ENCODE peak calls at places on chromosomes 12 and 14, in eight cellular contexts. One of them, this sample, is unnamed.

GRCh38 chr12:113200016-113200797 is 14.7 kb downstream of the RITA1 start:
- DNase-seq in PC-3: no peak
- DNase-seq in GM12865: no peak
- DNase-seq in lower lobe of right lung: no peak
- DNase-seq in osteocyte: no peak
- DNase-seq in hepatocyte: no peak
- DNase-seq in mesothelial cell of epicardium: no peak
- DNase-seq in left ventricle myocardium inferior: no peak
- DNase-seq in this sample: no peak

GRCh38 chr14:36254020-36254614 is 66.3 kb downstream of the MBIP start:
- DNase-seq in PC-3: peak
- DNase-seq in osteocyte: no peak
- DNase-seq in GM12865: no peak
- DNase-seq in lower lobe of right lung: no peak
- DNase-seq in left ventricle myocardium inferior: no peak
- DNase-seq in mesothelial cell of epicardium: no peak
- DNase-seq in hepatocyte: peak
- DNase-seq in this sample: no peak

GRCh38 chr12:120820885-120821510 is 83.2 kb downstream of the SPPL3 start:
- DNase-seq in osteocyte: no peak
- DNase-seq in left ventricle myocardium inferior: no peak
- DNase-seq in mesothelial cell of epicardium: no peak
- DNase-seq in hepatocyte: no peak
- DNase-seq in PC-3: no peak
- DNase-seq in lower lobe of right lung: no peak
- DNase-seq in GM12865: no peak
- DNase-seq in this sample: no peak

GRCh38 chr14:61322799-61323290 is 1.5 kb downstream of the PRKCH start:
- DNase-seq in PC-3: peak
- DNase-seq in osteocyte: no peak
- DNase-seq in GM12865: peak
- DNase-seq in left ventricle myocardium inferior: no peak
- DNase-seq in hepatocyte: peak
- DNase-seq in mesothelial cell of epicardium: no peak
- DNase-seq in lower lobe of right lung: peak
- DNase-seq in this sample: no peak

GRCh38 chr12:6052940-6053329 is 71.5 kb downstream of the VWF start:
- DNase-seq in osteocyte: no peak
- DNase-seq in lower lobe of right lung: no peak
- DNase-seq in GM12865: no peak
- DNase-seq in hepatocyte: no peak
- DNase-seq in left ventricle myocardium inferior: no peak
- DNase-seq in PC-3: no peak
- DNase-seq in mesothelial cell of epicardium: no peak
- DNase-seq in this sample: no peak

GRCh38 chr12:81585787-81586186 is 173.4 kb downstream of the PPFIA2 start:
- DNase-seq in GM12865: no peak
- DNase-seq in left ventricle myocardium inferior: no peak
- DNase-seq in PC-3: no peak
- DNase-seq in lower lobe of right lung: no peak
- DNase-seq in osteocyte: no peak
- DNase-seq in mesothelial cell of epicardium: no peak
- DNase-seq in hepatocyte: no peak
- DNase-seq in this sample: no peak

GRCh38 chr12:104049278-104050257 is at the start of gene GLT8D2:
- DNase-seq in lower lobe of right lung: peak
- DNase-seq in GM12865: no peak
- DNase-seq in left ventricle myocardium inferior: peak
- DNase-seq in osteocyte: peak
- DNase-seq in PC-3: peak
- DNase-seq in hepatocyte: peak
- DNase-seq in mesothelial cell of epicardium: peak
- DNase-seq in this sample: peak

GRCh38 chr12:68342966-68343365 is 10.8 kb upstream of the MDM1 start:
- DNase-seq in left ventricle myocardium inferior: no peak
- DNase-seq in mesothelial cell of epicardium: no peak
- DNase-seq in hepatocyte: no peak
- DNase-seq in PC-3: no peak
- DNase-seq in osteocyte: no peak
- DNase-seq in lower lobe of right lung: no peak
- DNase-seq in GM12865: no peak
- DNase-seq in this sample: no peak

GRCh38 chr12:22410497-22410896 is 76.0 kb upstream of the ST8SIA1 start:
- DNase-seq in PC-3: peak
- DNase-seq in mesothelial cell of epicardium: no peak
- DNase-seq in GM12865: no peak
- DNase-seq in hepatocyte: peak
- DNase-seq in left ventricle myocardium inferior: no peak
- DNase-seq in lower lobe of right lung: no peak
- DNase-seq in osteocyte: no peak
- DNase-seq in this sample: no peak

GRCh38 chr12:132219323-132219722 is 75.1 kb downstream of the NOC4L start:
- DNase-seq in hepatocyte: no peak
- DNase-seq in mesothelial cell of epicardium: no peak
- DNase-seq in osteocyte: no peak
- DNase-seq in PC-3: no peak
- DNase-seq in GM12865: no peak
- DNase-seq in lower lobe of right lung: no peak
- DNase-seq in left ventricle myocardium inferior: no peak
- DNase-seq in this sample: no peak

GRCh38 chr12:81888341-81888740 is 129.2 kb upstream of the PPFIA2 start:
- DNase-seq in GM12865: no peak
- DNase-seq in osteocyte: no peak
- DNase-seq in mesothelial cell of epicardium: no peak
- DNase-seq in left ventricle myocardium inferior: no peak
- DNase-seq in lower lobe of right lung: no peak
- DNase-seq in PC-3: no peak
- DNase-seq in hepatocyte: no peak
- DNase-seq in this sample: no peak

GRCh38 chr14:105387530-105387922 is 10.8 kb upstream of the TEX22 start:
- DNase-seq in GM12865: no peak
- DNase-seq in osteocyte: no peak
- DNase-seq in hepatocyte: no peak
- DNase-seq in left ventricle myocardium inferior: no peak
- DNase-seq in mesothelial cell of epicardium: no peak
- DNase-seq in PC-3: no peak
- DNase-seq in lower lobe of right lung: no peak
- DNase-seq in this sample: no peak

GRCh38 chr14:104882325-104882973 is 17.4 kb downstream of the CEP170B start:
- DNase-seq in PC-3: peak
- DNase-seq in GM12865: peak
- DNase-seq in osteocyte: no peak
- DNase-seq in mesothelial cell of epicardium: peak
- DNase-seq in lower lobe of right lung: peak
- DNase-seq in hepatocyte: peak
- DNase-seq in left ventricle myocardium inferior: peak
- DNase-seq in this sample: no peak

GRCh38 chr12:128817115-128818015 is 6.4 kb downstream of the SLC15A4 start:
- DNase-seq in PC-3: no peak
- DNase-seq in osteocyte: no peak
- DNase-seq in mesothelial cell of epicardium: no peak
- DNase-seq in lower lobe of right lung: peak
- DNase-seq in hepatocyte: peak
- DNase-seq in GM12865: peak
- DNase-seq in left ventricle myocardium inferior: peak
- DNase-seq in this sample: no peak

GRCh38 chr12:54082402-54082892 is 28.8 kb downstream of the HOXC4 start:
- DNase-seq in left ventricle myocardium inferior: no peak
- DNase-seq in PC-3: no peak
- DNase-seq in hepatocyte: peak
- DNase-seq in mesothelial cell of epicardium: peak
- DNase-seq in GM12865: no peak
- DNase-seq in osteocyte: no peak
- DNase-seq in lower lobe of right lung: no peak
- DNase-seq in this sample: no peak

GRCh38 chr12:57815177-57816000 is 3.1 kb downstream of the AVIL start:
- DNase-seq in GM12865: no peak
- DNase-seq in osteocyte: no peak
- DNase-seq in mesothelial cell of epicardium: no peak
- DNase-seq in PC-3: peak
- DNase-seq in hepatocyte: no peak
- DNase-seq in left ventricle myocardium inferior: no peak
- DNase-seq in lower lobe of right lung: no peak
- DNase-seq in this sample: no peak

GRCh38 chr14:101409006-101409543 is 152.2 kb upstream of the DIO3 start:
- DNase-seq in GM12865: no peak
- DNase-seq in left ventricle myocardium inferior: no peak
- DNase-seq in mesothelial cell of epicardium: no peak
- DNase-seq in PC-3: peak
- DNase-seq in osteocyte: no peak
- DNase-seq in lower lobe of right lung: no peak
- DNase-seq in hepatocyte: no peak
- DNase-seq in this sample: no peak

GRCh38 chr12:56256326-56256960 is 1.7 kb downstream of the ANKRD52 start:
- DNase-seq in osteocyte: no peak
- DNase-seq in left ventricle myocardium inferior: no peak
- DNase-seq in mesothelial cell of epicardium: no peak
- DNase-seq in lower lobe of right lung: no peak
- DNase-seq in GM12865: no peak
- DNase-seq in PC-3: peak
- DNase-seq in hepatocyte: no peak
- DNase-seq in this sample: no peak

GRCh38 chr12:54035561-54036377 is 2.9 kb downstream of the HOXC5 start:
- DNase-seq in mesothelial cell of epicardium: no peak
- DNase-seq in lower lobe of right lung: no peak
- DNase-seq in left ventricle myocardium inferior: no peak
- DNase-seq in hepatocyte: no peak
- DNase-seq in GM12865: no peak
- DNase-seq in osteocyte: no peak
- DNase-seq in PC-3: no peak
- DNase-seq in this sample: no peak

GRCh38 chr14:73662439-73663056 is 17.8 kb downstream of the DNAL1 start:
- DNase-seq in lower lobe of right lung: no peak
- DNase-seq in mesothelial cell of epicardium: no peak
- DNase-seq in PC-3: peak
- DNase-seq in osteocyte: no peak
- DNase-seq in left ventricle myocardium inferior: no peak
- DNase-seq in GM12865: no peak
- DNase-seq in hepatocyte: peak
- DNase-seq in this sample: no peak

GRCh38 chr14:36451346-36452065 is 68.5 kb downstream of the NKX2-1 start:
- DNase-seq in hepatocyte: no peak
- DNase-seq in GM12865: no peak
- DNase-seq in mesothelial cell of epicardium: no peak
- DNase-seq in left ventricle myocardium inferior: no peak
- DNase-seq in PC-3: peak
- DNase-seq in osteocyte: no peak
- DNase-seq in lower lobe of right lung: peak
- DNase-seq in this sample: no peak

GRCh38 chr12:63064080-63064479 is 86.9 kb downstream of the AVPR1A start:
- DNase-seq in PC-3: peak
- DNase-seq in osteocyte: no peak
- DNase-seq in lower lobe of right lung: no peak
- DNase-seq in left ventricle myocardium inferior: no peak
- DNase-seq in mesothelial cell of epicardium: no peak
- DNase-seq in hepatocyte: no peak
- DNase-seq in GM12865: no peak
- DNase-seq in this sample: no peak

DNA sequence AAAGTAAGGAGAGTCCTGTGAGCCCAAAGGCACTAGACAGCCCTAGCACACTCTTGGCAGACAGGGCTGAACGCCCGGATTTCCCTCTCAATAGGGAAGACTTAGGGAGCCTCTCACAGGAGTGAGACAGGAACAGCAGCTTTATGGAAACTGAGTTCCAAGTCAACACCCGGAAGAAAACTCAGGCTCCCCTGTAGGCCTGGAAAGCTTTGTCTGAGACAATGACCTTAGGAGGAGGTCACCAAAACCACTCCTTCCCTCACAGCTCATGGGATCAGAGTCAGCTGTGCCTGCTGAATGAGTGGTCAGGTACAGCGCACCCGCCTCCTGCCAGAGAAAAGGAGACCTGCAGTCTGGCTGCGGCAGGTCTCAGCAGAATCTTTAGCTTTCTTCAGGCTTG is 229.5 kb downstream of the CACNA1C start:
- DNase-seq in GM12865: no peak
- DNase-seq in osteocyte: no peak
- DNase-seq in mesothelial cell of epicardium: no peak
- DNase-seq in lower lobe of right lung: no peak
- DNase-seq in hepatocyte: peak
- DNase-seq in left ventricle myocardium inferior: no peak
- DNase-seq in PC-3: no peak
- DNase-seq in this sample: no peak
- TF ChIP-seq CTCF in GM12865: no peak
- TF ChIP-seq CTCF in osteocyte: peak
- TF ChIP-seq CTCF in mesothelial cell of epicardium: no peak
- TF ChIP-seq CTCF in lower lobe of right lung: no peak
- TF ChIP-seq CTCF in hepatocyte: peak
- TF ChIP-seq CTCF in left ventricle myocardium inferior: peak
- TF ChIP-seq CTCF in PC-3: no peak
- TF ChIP-seq CTCF in this sample: no peak

DNA sequence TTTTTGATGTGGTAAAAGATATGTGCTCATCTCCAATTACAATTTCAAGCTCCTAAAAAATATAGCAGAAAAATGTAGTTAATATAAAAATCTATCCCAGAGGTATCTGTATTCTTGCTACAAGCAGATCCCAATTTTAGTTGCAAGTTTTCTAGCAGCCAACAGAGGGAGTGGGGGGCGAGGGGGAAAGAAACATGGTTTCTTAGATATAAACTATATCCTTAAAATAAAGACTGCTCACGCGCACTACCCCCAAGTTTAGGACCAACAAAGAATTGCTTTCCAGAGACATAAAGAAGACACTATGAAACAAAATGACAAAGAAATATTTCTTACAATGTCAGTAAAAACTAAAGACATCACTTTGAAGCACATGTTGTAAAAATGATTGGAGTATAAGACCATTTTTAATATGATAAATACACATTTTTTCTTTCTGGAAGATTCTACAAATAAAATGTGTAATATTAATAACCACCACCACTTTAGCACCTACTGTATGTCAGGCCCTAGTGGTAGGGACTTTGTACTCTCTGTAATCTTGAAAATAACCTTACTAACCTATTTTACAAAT is 5.4 kb downstream of the MAGOHB start:
- DNase-seq in hepatocyte: no peak
- DNase-seq in osteocyte: no peak
- DNase-seq in lower lobe of right lung: no peak
- DNase-seq in left ventricle myocardium inferior: no peak
- DNase-seq in PC-3: peak
- DNase-seq in mesothelial cell of epicardium: no peak
- DNase-seq in GM12865: no peak
- DNase-seq in this sample: no peak
- TF ChIP-seq CTCF in hepatocyte: peak
- TF ChIP-seq CTCF in osteocyte: peak
- TF ChIP-seq CTCF in lower lobe of right lung: no peak
- TF ChIP-seq CTCF in left ventricle myocardium inferior: no peak
- TF ChIP-seq CTCF in PC-3: peak
- TF ChIP-seq CTCF in mesothelial cell of epicardium: no peak
- TF ChIP-seq CTCF in GM12865: no peak
- TF ChIP-seq CTCF in this sample: peak

GRCh38 chr12:66169221-66170170 is at the start of gene TMBIM4:
- DNase-seq in GM12865: peak
- DNase-seq in osteocyte: peak
- DNase-seq in left ventricle myocardium inferior: peak
- DNase-seq in lower lobe of right lung: peak
- DNase-seq in mesothelial cell of epicardium: peak
- DNase-seq in hepatocyte: peak
- DNase-seq in PC-3: peak
- DNase-seq in this sample: peak
- TF ChIP-seq CTCF in GM12865: peak
- TF ChIP-seq CTCF in osteocyte: peak
- TF ChIP-seq CTCF in left ventricle myocardium inferior: peak
- TF ChIP-seq CTCF in lower lobe of right lung: peak
- TF ChIP-seq CTCF in mesothelial cell of epicardium: no peak
- TF ChIP-seq CTCF in hepatocyte: peak
- TF ChIP-seq CTCF in PC-3: peak
- TF ChIP-seq CTCF in this sample: peak

GRCh38 chr12:111103583-111103982 is 183.2 kb upstream of the MYL2 start:
- DNase-seq in lower lobe of right lung: no peak
- DNase-seq in hepatocyte: no peak
- DNase-seq in left ventricle myocardium inferior: no peak
- DNase-seq in mesothelial cell of epicardium: no peak
- DNase-seq in PC-3: no peak
- DNase-seq in GM12865: no peak
- DNase-seq in osteocyte: no peak
- DNase-seq in this sample: no peak
- TF ChIP-seq CTCF in lower lobe of right lung: no peak
- TF ChIP-seq CTCF in hepatocyte: no peak
- TF ChIP-seq CTCF in left ventricle myocardium inferior: no peak
- TF ChIP-seq CTCF in mesothelial cell of epicardium: no peak
- TF ChIP-seq CTCF in PC-3: no peak
- TF ChIP-seq CTCF in GM12865: no peak
- TF ChIP-seq CTCF in osteocyte: no peak
- TF ChIP-seq CTCF in this sample: no peak